ENCODE peak calls at places on chromosomes 13 and 19, in four cellular contexts. M is Peyer's patch, O is right lobe of liver, Z is uterus. B is an unnamed sample.

GRCh38 chr19:18611327-18612050 is 1.2 kb upstream of the TMEM59L start:
- DNase-seq in M (no peak), O (no peak), Z (no peak), B (no peak)

GRCh38 chr19:30221176-30221575 is 151.0 kb upstream of the ZNF536 start:
- DNase-seq in M (no peak), O (no peak), Z (no peak), B (no peak)

GRCh38 chr19:38039966-38040365 is 133.0 kb downstream of the SIPA1L3 start:
- DNase-seq in M (no peak), O (no peak), Z (no peak), B (no peak)

GRCh38 chr13:69474286-69474685 is 633.3 kb upstream of the ATXN8OS start:
- DNase-seq in M (no peak), O (no peak), Z (no peak), B (no peak)

GRCh38 chr13:112658807-112659206 is 31.0 kb upstream of the ATP11A start:
- DNase-seq in M (no peak), O (no peak), Z (no peak), B (no peak)

GRCh38 chr13:23980160-23980551 is 82.9 kb upstream of the C1QTNF9B start:
- DNase-seq in M (peak), O (peak), Z (peak), B (peak)

GRCh38 chr19:49481020-49481683 is 6.3 kb upstream of the RPL13A start:
- DNase-seq in M (no peak), O (no peak), Z (no peak), B (no peak)

GRCh38 chr19:19534556-19535265 is 3.4 kb upstream of the CILP2 start:
- DNase-seq in M (no peak), O (no peak), Z (no peak), B (no peak)

GRCh38 chr19:50838239-50838638 is 4.9 kb upstream of the KLK15 start:
- DNase-seq in M (no peak), O (no peak), Z (no peak), B (no peak)

GRCh38 chr13:52356327-52356726 is 49.6 kb downstream of the THSD1 start:
- DNase-seq in M (no peak), O (no peak), Z (no peak), B (no peak)

GRCh38 chr19:48852292-48852691 is 16.0 kb upstream of the HSD17B14 start:
- DNase-seq in M (no peak), O (no peak), Z (no peak), B (no peak)

GRCh38 chr13:21124853-21125252 is 51.5 kb downstream of the SKA3 start:
- DNase-seq in M (no peak), O (no peak), Z (no peak), B (no peak)

GRCh38 chr19:40803857-40804782 is 5.1 kb downstream of the EGLN2 start:
- DNase-seq in M (peak), O (no peak), Z (peak), B (peak)

GRCh38 chr19:39133431-39134270 is 8.1 kb downstream of the PAK4 start:
- DNase-seq in M (no peak), O (no peak), Z (no peak), B (no peak)

GRCh38 chr13:49604570-49604969 is 19.2 kb upstream of the RCBTB1 start:
- DNase-seq in M (no peak), O (no peak), Z (no peak), B (no peak)

GRCh38 chr13:48318714-48319457 is 15.3 kb downstream of the RB1 start:
- DNase-seq in M (no peak), O (peak), Z (no peak), B (no peak)

GRCh38 chr13:47798906-47799305 is 202.2 kb downstream of the SUCLA2 start:
- DNase-seq in M (no peak), O (no peak), Z (no peak), B (no peak)

GRCh38 chr19:29478578-29479565 is 46.9 kb upstream of the VSTM2B start:
- DNase-seq in M (no peak), O (no peak), Z (no peak), B (no peak)

GRCh38 chr13:71879129-71879535 is 12.1 kb upstream of the DACH1 start:
- DNase-seq in M (no peak), O (no peak), Z (no peak), B (peak)

GRCh38 chr19:54186934-54187381 is 2.4 kb downstream of the MBOAT7 start:
- DNase-seq in M (peak), O (no peak), Z (no peak), B (no peak)

GRCh38 chr19:51325161-51325979 is 13.9 kb downstream of the IGLON5 start:
- DNase-seq in M (no peak), O (no peak), Z (no peak), B (no peak)

GRCh38 chr19:49422407-49423277 is 599 bp downstream of the PTH2 start:
- DNase-seq in M (no peak), O (no peak), Z (no peak), B (no peak)

GRCh38 chr19:35509018-35509652 is 4.3 kb downstream of the DMKN start:
- DNase-seq in M (peak), O (no peak), Z (no peak), B (no peak)

GRCh38 chr13:27969073-27969865 is at the start of gene CDX2:
- DNase-seq in M (peak), O (no peak), Z (no peak), B (no peak)

GRCh38 chr19:33677745-33678426 is 56.1 kb downstream of the CHST8 start:
- DNase-seq in M (no peak), O (no peak), Z (no peak), B (no peak)

GRCh38 chr13:73275163-73275562 is 216.4 kb downstream of the KLF5 start:
- DNase-seq in M (no peak), O (no peak), Z (no peak), B (no peak)

GRCh38 chr13:28531956-28532225 is 37.0 kb upstream of the FLT1 start:
- DNase-seq in M (no peak), O (no peak), Z (no peak), B (no peak)

GRCh38 chr13:31485183-31485582 is 254.1 kb upstream of the RXFP2 start:
- DNase-seq in M (no peak), O (no peak), Z (no peak), B (no peak)

GRCh38 chr13:21075303-21076264 is 14.2 kb upstream of the LATS2 start:
- DNase-seq in M (peak), O (peak), Z (no peak), B (peak)

GRCh38 chr19:16373539-16373938 is 48.9 kb downstream of the KLF2 start:
- DNase-seq in M (no peak), O (no peak), Z (peak), B (no peak)

GRCh38 chr19:10454267-10454666 is 33.9 kb downstream of the PDE4A start:
- DNase-seq in M (no peak), O (no peak), Z (no peak), B (no peak)

GRCh38 chr13:46124531-46124966 is 19.7 kb upstream of the CPB2 start:
- DNase-seq in M (peak), O (peak), Z (no peak), B (no peak)
- TF ChIP-seq POLR2A in M (no peak), O (peak), Z (no peak), B (no peak)

GRCh38 chr13:60148918-60149317 is 14.8 kb downstream of the DIAPH3 start:
- DNase-seq in M (no peak), O (no peak), Z (no peak), B (no peak)

GRCh38 chr13:60143775-60144174 is 20.0 kb downstream of the DIAPH3 start:
- DNase-seq in M (no peak), O (no peak), Z (no peak), B (no peak)

GRCh38 chr13:60150538-60150937 is 13.2 kb downstream of the DIAPH3 start:
- DNase-seq in M (no peak), O (no peak), Z (no peak), B (no peak)

GRCh38 chr13:60146491-60146890 is 17.2 kb downstream of the DIAPH3 start:
- DNase-seq in M (no peak), O (no peak), Z (no peak), B (no peak)

DNA sequence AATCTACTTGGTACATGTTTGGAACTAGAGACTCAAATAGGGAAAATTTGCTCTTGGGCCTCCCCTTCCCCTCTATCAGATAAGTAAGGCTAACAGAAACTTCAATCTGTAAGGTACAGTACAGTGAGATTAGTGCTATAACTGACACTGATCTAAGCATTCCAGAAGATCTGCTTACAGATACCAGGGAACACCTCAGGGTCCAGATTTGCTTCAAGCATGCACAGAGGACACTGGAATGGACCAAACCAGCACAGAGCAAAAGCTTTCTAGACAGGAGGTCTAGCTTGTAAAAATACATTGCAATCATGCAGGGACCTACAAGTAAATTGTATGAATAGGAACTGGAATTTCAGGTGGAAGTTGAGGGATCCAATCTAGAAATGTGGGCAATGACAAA is 16.4 kb downstream of the DIAPH3 start:
- DNase-seq in M (no peak), O (no peak), Z (no peak), B (no peak)
- TF ChIP-seq POLR2A in M (no peak), O (no peak), Z (no peak), B (no peak)

GRCh38 chr13:34277971-34278370 is 460.0 kb downstream of the RFC3 start:
- DNase-seq in M (no peak), O (no peak), Z (no peak), B (no peak)

DNA sequence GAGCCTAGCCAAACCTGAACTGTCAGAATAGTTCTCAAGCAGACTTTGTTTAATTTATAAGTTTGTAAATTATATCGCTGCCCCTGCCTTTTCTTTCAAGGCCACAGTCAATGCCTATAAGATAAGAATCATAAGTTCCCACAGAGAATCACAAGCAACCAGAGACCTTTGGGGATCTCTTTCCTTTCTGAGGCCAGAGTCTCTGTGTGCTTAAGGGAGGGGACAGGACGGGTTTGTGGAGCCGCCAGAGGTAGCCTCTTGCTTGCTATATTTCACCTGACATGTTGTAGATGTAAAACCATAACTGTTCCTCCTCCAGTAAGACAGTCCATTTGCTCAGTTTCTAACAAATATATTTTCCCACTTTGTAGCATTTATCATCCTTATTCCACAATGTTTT is 458.8 kb downstream of the RFC3 start:
- DNase-seq in M (no peak), O (no peak), Z (no peak), B (no peak)
- TF ChIP-seq POLR2A in M (no peak), O (no peak), Z (no peak), B (no peak)

GRCh38 chr19:23686622-23687423 is at the start of gene ZNF675:
- DNase-seq in M (peak), O (peak), Z (peak), B (peak)
- TF ChIP-seq POLR2A in M (no peak), O (peak), Z (peak), B (peak)

GRCh38 chr13:65603160-65603559 is 1627.0 kb downstream of the PCDH9 start:
- DNase-seq in M (no peak), O (no peak), Z (no peak), B (no peak)
- TF ChIP-seq POLR2A in M (no peak), O (no peak), Z (no peak), B (no peak)

GRCh38 chr19:3062165-3063105 is at the start of gene TLE5:
- DNase-seq in M (peak), O (peak), Z (no peak), B (peak)
- TF ChIP-seq POLR2A in M (no peak), O (no peak), Z (no peak), B (no peak)